ENCODE peak calls at places on chromosome 17, in six cellular contexts. One of them, this sample, is unnamed.

GRCh38 chr17:10021239-10021638 is 116.2 kb upstream of the RCVRN start:
- DNase-seq in A549: no peak
- DNase-seq in H1: no peak
- DNase-seq in endothelial cell of umbilical vein: no peak
- DNase-seq in HCT116: no peak
- DNase-seq in GM12878: no peak
- DNase-seq in this sample: peak

GRCh38 chr17:74780443-74781238 is 4.5 kb upstream of the NAT9 start:
- DNase-seq in HCT116: peak
- DNase-seq in A549: peak
- DNase-seq in GM12878: no peak
- DNase-seq in endothelial cell of umbilical vein: no peak
- DNase-seq in H1: no peak
- DNase-seq in this sample: peak

GRCh38 chr17:78343099-78343432 is 16.8 kb downstream of the SOCS3 start:
- DNase-seq in H1: no peak
- DNase-seq in endothelial cell of umbilical vein: peak
- DNase-seq in GM12878: no peak
- DNase-seq in HCT116: peak
- DNase-seq in A549: peak
- DNase-seq in this sample: peak

GRCh38 chr17:60720763-60721531 is 43.3 kb downstream of the BCAS3 start:
- DNase-seq in H1: peak
- DNase-seq in endothelial cell of umbilical vein: peak
- DNase-seq in GM12878: peak
- DNase-seq in HCT116: peak
- DNase-seq in A549: peak
- DNase-seq in this sample: peak

GRCh38 chr17:16407911-16408588 is 7.3 kb upstream of the TRPV2 start:
- DNase-seq in HCT116: no peak
- DNase-seq in A549: no peak
- DNase-seq in H1: peak
- DNase-seq in GM12878: peak
- DNase-seq in endothelial cell of umbilical vein: peak
- DNase-seq in this sample: no peak

GRCh38 chr17:17322516-17323510 is 19.6 kb downstream of the NT5M start:
- DNase-seq in HCT116: no peak
- DNase-seq in A549: no peak
- DNase-seq in GM12878: no peak
- DNase-seq in H1: no peak
- DNase-seq in endothelial cell of umbilical vein: no peak
- DNase-seq in this sample: no peak

GRCh38 chr17:46771601-46772012 is 46.9 kb downstream of the WNT3 start:
- DNase-seq in A549: no peak
- DNase-seq in H1: no peak
- DNase-seq in GM12878: no peak
- DNase-seq in HCT116: no peak
- DNase-seq in endothelial cell of umbilical vein: no peak
- DNase-seq in this sample: peak

GRCh38 chr17:75665981-75666380 is 973 bp downstream of the RECQL5 start:
- DNase-seq in endothelial cell of umbilical vein: no peak
- DNase-seq in GM12878: no peak
- DNase-seq in HCT116: no peak
- DNase-seq in H1: no peak
- DNase-seq in A549: no peak
- DNase-seq in this sample: no peak

GRCh38 chr17:60128171-60128859 is 21.5 kb upstream of the CA4 start:
- DNase-seq in endothelial cell of umbilical vein: no peak
- DNase-seq in H1: peak
- DNase-seq in HCT116: no peak
- DNase-seq in GM12878: no peak
- DNase-seq in A549: no peak
- DNase-seq in this sample: no peak

GRCh38 chr17:22277595-22277994 is 585.3 kb downstream of the KCNJ18 start:
- DNase-seq in HCT116: no peak
- DNase-seq in A549: no peak
- DNase-seq in GM12878: no peak
- DNase-seq in H1: no peak
- DNase-seq in endothelial cell of umbilical vein: no peak
- DNase-seq in this sample: no peak

GRCh38 chr17:1834378-1835149 is 4.8 kb downstream of the RPA1 start:
- DNase-seq in GM12878: peak
- DNase-seq in H1: no peak
- DNase-seq in HCT116: no peak
- DNase-seq in A549: no peak
- DNase-seq in endothelial cell of umbilical vein: no peak
- DNase-seq in this sample: no peak

GRCh38 chr17:28371245-28372202 is at the start of gene SARM1:
- DNase-seq in H1: peak
- DNase-seq in endothelial cell of umbilical vein: peak
- DNase-seq in GM12878: peak
- DNase-seq in A549: peak
- DNase-seq in HCT116: peak
- DNase-seq in this sample: peak

GRCh38 chr17:79323556-79323955 is 248.9 kb downstream of the ENGASE start:
- DNase-seq in GM12878: no peak
- DNase-seq in HCT116: no peak
- DNase-seq in endothelial cell of umbilical vein: no peak
- DNase-seq in H1: no peak
- DNase-seq in A549: no peak
- DNase-seq in this sample: no peak

GRCh38 chr17:64118452-64118979 is 11.4 kb downstream of the ERN1 start:
- DNase-seq in endothelial cell of umbilical vein: peak
- DNase-seq in H1: no peak
- DNase-seq in A549: no peak
- DNase-seq in HCT116: no peak
- DNase-seq in GM12878: no peak
- DNase-seq in this sample: peak

GRCh38 chr17:7886227-7887037 is 2.2 kb upstream of the CHD3 start:
- DNase-seq in H1: peak
- DNase-seq in GM12878: no peak
- DNase-seq in A549: peak
- DNase-seq in HCT116: no peak
- DNase-seq in endothelial cell of umbilical vein: peak
- DNase-seq in this sample: peak

GRCh38 chr17:7888184-7888920 is at the start of gene CHD3:
- DNase-seq in A549: no peak
- DNase-seq in H1: no peak
- DNase-seq in HCT116: no peak
- DNase-seq in endothelial cell of umbilical vein: no peak
- DNase-seq in GM12878: no peak
- DNase-seq in this sample: no peak

GRCh38 chr17:7887482-7888183 is 956 bp upstream of the CHD3 start:
- DNase-seq in H1: peak
- DNase-seq in HCT116: peak
- DNase-seq in A549: peak
- DNase-seq in endothelial cell of umbilical vein: peak
- DNase-seq in GM12878: peak
- DNase-seq in this sample: peak

GRCh38 chr17:7887038-7887481 is 1.5 kb upstream of the CHD3 start:
- DNase-seq in HCT116: no peak
- DNase-seq in A549: no peak
- DNase-seq in endothelial cell of umbilical vein: no peak
- DNase-seq in H1: no peak
- DNase-seq in GM12878: no peak
- DNase-seq in this sample: no peak

DNA sequence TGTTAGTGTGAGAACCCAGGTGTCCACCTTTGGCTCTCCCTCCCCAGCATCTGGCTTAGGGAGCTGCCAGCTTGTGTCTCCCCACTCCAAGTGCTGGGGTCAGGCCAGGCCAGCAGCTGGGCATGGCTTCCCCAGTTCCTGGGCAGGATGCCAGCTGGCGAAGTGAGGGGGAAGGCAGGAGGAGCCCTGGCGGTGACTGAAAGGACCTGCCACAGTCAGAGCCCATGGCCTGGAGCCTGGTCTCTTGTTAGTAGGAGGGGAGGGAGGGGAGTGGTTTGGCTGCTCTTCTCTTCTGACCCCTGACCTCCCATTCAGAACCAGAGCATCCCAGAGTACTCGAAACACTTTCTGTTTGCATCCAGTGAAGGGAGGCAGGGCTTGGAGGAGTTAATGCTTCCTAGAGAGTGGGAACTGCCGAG is 586 bp downstream of the CHD3 start:
- DNase-seq in GM12878: no peak
- DNase-seq in endothelial cell of umbilical vein: peak
- DNase-seq in H1: no peak
- DNase-seq in A549: peak
- DNase-seq in HCT116: peak
- DNase-seq in this sample: no peak
- TF ChIP-seq POLR2A in GM12878: no peak
- TF ChIP-seq POLR2A in endothelial cell of umbilical vein: no peak
- TF ChIP-seq POLR2A in H1: no peak
- TF ChIP-seq POLR2A in A549: no peak
- TF ChIP-seq POLR2A in HCT116: no peak
- TF ChIP-seq POLR2A in this sample: no peak

DNA sequence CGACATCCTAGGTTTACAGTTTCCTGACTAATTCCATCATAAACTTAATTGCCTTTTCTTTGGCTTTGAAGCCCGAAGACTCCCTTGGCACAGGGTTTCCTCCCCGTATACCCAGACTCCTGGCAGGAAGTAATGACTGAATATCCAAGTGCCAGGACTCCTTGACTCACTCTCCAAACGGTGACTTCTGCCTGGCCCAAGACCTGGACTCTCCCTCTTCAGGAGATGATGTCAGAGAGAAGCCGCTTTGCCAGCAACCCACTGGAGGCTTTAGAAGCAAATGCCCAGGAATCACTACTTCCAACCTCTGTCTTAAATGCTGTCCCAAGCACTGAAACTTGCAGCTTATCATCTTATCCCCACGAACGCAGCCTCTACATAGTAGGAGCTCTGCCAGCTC is 146.5 kb downstream of the RGS9 start:
- DNase-seq in A549: no peak
- DNase-seq in HCT116: no peak
- DNase-seq in GM12878: no peak
- DNase-seq in endothelial cell of umbilical vein: peak
- DNase-seq in H1: no peak
- DNase-seq in this sample: no peak
- TF ChIP-seq MAX in A549: no peak
- TF ChIP-seq MAX in HCT116: no peak
- TF ChIP-seq MAX in GM12878: no peak
- TF ChIP-seq MAX in endothelial cell of umbilical vein: no peak
- TF ChIP-seq MAX in H1: no peak
- TF ChIP-seq MAX in this sample: no peak

DNA sequence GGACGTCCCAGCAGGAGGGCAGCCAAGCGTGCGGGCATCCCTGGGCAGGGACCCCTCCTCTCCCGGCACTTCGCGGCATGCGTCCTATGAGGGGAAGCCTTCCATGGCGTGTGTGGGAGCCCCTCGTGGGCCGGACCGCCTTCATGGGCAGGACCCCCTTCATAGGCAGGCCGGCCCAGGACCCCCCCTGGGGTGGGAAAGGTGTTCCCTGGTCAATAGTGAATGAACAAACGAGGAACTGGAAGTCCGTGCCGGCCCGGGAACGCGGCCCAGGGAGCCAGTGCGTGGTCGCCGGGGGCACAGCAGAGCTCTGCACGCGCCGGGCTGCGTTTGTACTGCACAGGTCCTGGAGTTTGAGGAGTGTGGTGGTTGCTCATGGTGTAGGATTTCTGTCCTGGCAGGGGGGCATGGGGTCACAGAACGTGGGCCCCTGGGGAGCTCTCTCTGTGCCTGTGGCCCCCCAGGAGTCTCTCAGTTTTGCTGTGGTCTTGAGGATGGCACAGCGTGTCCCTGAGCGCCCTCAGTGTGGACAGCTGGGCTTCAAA is 13.9 kb downstream of the BAIAP2 start:
- DNase-seq in HCT116: no peak
- DNase-seq in GM12878: no peak
- DNase-seq in endothelial cell of umbilical vein: no peak
- DNase-seq in A549: no peak
- DNase-seq in H1: no peak
- DNase-seq in this sample: no peak
- H3K4me3 ChIP-seq in HCT116: peak
- H3K4me3 ChIP-seq in GM12878: no peak
- H3K4me3 ChIP-seq in endothelial cell of umbilical vein: no peak
- H3K4me3 ChIP-seq in A549: no peak
- H3K4me3 ChIP-seq in H1: no peak
- H3K4me3 ChIP-seq in this sample: no peak

GRCh38 chr17:4583206-4583605 is 1.1 kb upstream of the SMTNL2 start:
- DNase-seq in HCT116: no peak
- DNase-seq in endothelial cell of umbilical vein: no peak
- DNase-seq in H1: no peak
- DNase-seq in GM12878: no peak
- DNase-seq in A549: no peak
- DNase-seq in this sample: no peak

GRCh38 chr17:4584835-4585187 is 482 bp downstream of the SMTNL2 start:
- DNase-seq in HCT116: no peak
- DNase-seq in A549: no peak
- DNase-seq in H1: peak
- DNase-seq in endothelial cell of umbilical vein: no peak
- DNase-seq in GM12878: no peak
- DNase-seq in this sample: no peak

GRCh38 chr17:4585203-4585939 is 1.0 kb downstream of the SMTNL2 start:
- DNase-seq in GM12878: no peak
- DNase-seq in H1: peak
- DNase-seq in endothelial cell of umbilical vein: no peak
- DNase-seq in A549: no peak
- DNase-seq in HCT116: no peak
- DNase-seq in this sample: no peak

GRCh38 chr17:4583796-4584124 is 569 bp upstream of the SMTNL2 start:
- DNase-seq in endothelial cell of umbilical vein: peak
- DNase-seq in GM12878: no peak
- DNase-seq in A549: peak
- DNase-seq in H1: peak
- DNase-seq in HCT116: peak
- DNase-seq in this sample: no peak

GRCh38 chr17:4584125-4584834 is at the start of gene SMTNL2:
- DNase-seq in H1: no peak
- DNase-seq in HCT116: no peak
- DNase-seq in A549: peak
- DNase-seq in GM12878: no peak
- DNase-seq in endothelial cell of umbilical vein: no peak
- DNase-seq in this sample: no peak
- TF ChIP-seq POLR2A in H1: no peak
- TF ChIP-seq POLR2A in HCT116: no peak
- TF ChIP-seq POLR2A in A549: peak
- TF ChIP-seq POLR2A in GM12878: no peak
- TF ChIP-seq POLR2A in endothelial cell of umbilical vein: no peak
- TF ChIP-seq POLR2A in this sample: no peak